ENCODE peak calls at places on chromosomes 13 and 19, in nine cellular contexts. N is SJSA1; P is right cardiac atrium; U is right lobe of liver; D is CD4-positive, CD25-positive, alpha-beta regulatory T cell; M is aorta; W is left ventricle myocardium inferior; T is tibial artery; K is SK-N-SH. L is an unnamed sample.

GRCh38 chr13:21676611-21677021 is 5.7 kb downstream of the FGF9 start:
- DNase-seq in N (no peak), P (no peak), U (no peak), D (no peak), M (no peak), W (no peak), T (no peak), K (peak; percentile 11), L (no peak)

GRCh38 chr19:6076291-6076665 is 34.0 kb downstream of the RFX2 start:
- DNase-seq in N (no peak), P (no peak), U (no peak), D (no peak), M (no peak), W (no peak), T (no peak), K (no peak), L (no peak)

GRCh38 chr19:49006905-49007304 is 10.0 kb downstream of the LHB start:
- DNase-seq in N (no peak), P (no peak), U (no peak), D (no peak), M (no peak), W (no peak), T (no peak), K (no peak), L (no peak)

GRCh38 chr13:29159871-29160270 is 339.7 kb downstream of the MTUS2 start:
- DNase-seq in N (no peak), P (no peak), U (no peak), D (no peak), M (no peak), W (no peak), T (no peak), K (no peak), L (no peak)

GRCh38 chr13:27868639-27869435 is 51.0 kb upstream of the PDX1 start:
- DNase-seq in N (no peak), P (no peak), U (no peak), D (no peak), M (no peak), W (no peak), T (no peak), K (no peak), L (no peak)

GRCh38 chr13:101527130-101527529 is 74.7 kb downstream of the ITGBL1 start:
- DNase-seq in N (no peak), P (no peak), U (no peak), D (no peak), M (no peak), W (no peak), T (no peak), K (no peak), L (no peak)

GRCh38 chr19:14107581-14108461 is 9.7 kb downstream of the PRKACA start:
- DNase-seq in N (no peak), P (peak; percentile 87), U (no peak), D (no peak), M (peak; percentile 74), W (peak; percentile 79), T (peak; percentile 83), K (no peak), L (no peak)

GRCh38 chr13:109160887-109161669 is 531.7 kb downstream of the MYO16 start:
- DNase-seq in N (peak; percentile 68), P (no peak), U (no peak), D (no peak), M (no peak), W (no peak), T (no peak), K (no peak), L (no peak)

GRCh38 chr13:114078501-114079451 is 53.6 kb downstream of the RASA3 start:
- DNase-seq in N (peak; percentile 78), P (peak; percentile 75), U (peak; percentile 51), D (no peak), M (peak; percentile 65), W (peak; percentile 67), T (peak; percentile 68), K (no peak), L (peak; percentile 74)

GRCh38 chr13:114023716-114024602 is 50.1 kb upstream of the C13orf46 start:
- DNase-seq in N (no peak), P (peak; percentile 60), U (peak; percentile 37), D (no peak), M (no peak), W (no peak), T (no peak), K (no peak), L (no peak)

GRCh38 chr13:73693215-73693614 is 441.0 kb downstream of the KLF12 start:
- DNase-seq in N (no peak), P (no peak), U (no peak), D (no peak), M (no peak), W (no peak), T (no peak), K (no peak), L (no peak)

GRCh38 chr13:73215807-73216206 is 157.0 kb downstream of the KLF5 start:
- DNase-seq in N (no peak), P (no peak), U (no peak), D (no peak), M (no peak), W (no peak), T (no peak), K (no peak), L (peak; percentile 74)

GRCh38 chr13:53301449-53301848 is 272.8 kb downstream of the OLFM4 start:
- DNase-seq in N (no peak), P (no peak), U (no peak), D (no peak), M (no peak), W (no peak), T (no peak), K (no peak), L (no peak)

GRCh38 chr19:33719366-33720154 is 77.1 kb upstream of the KCTD15 start:
- DNase-seq in N (no peak), P (no peak), U (no peak), D (no peak), M (no peak), W (no peak), T (no peak), K (no peak), L (peak; percentile 37)

GRCh38 chr19:4781851-4782250 is 9.7 kb upstream of the FEM1A start:
- DNase-seq in N (no peak), P (no peak), U (no peak), D (no peak), M (no peak), W (no peak), T (no peak), K (no peak), L (no peak)

GRCh38 chr13:21481359-21481758 is 22.3 kb upstream of the ZDHHC20 start:
- DNase-seq in N (no peak), P (no peak), U (no peak), D (no peak), M (no peak), W (no peak), T (no peak), K (peak; percentile 16), L (no peak)

GRCh38 chr13:109274188-109274821 is 512.1 kb downstream of the IRS2 start:
- DNase-seq in N (peak; percentile 100), P (no peak), U (no peak), D (no peak), M (no peak), W (no peak), T (no peak), K (no peak), L (no peak)

GRCh38 chr13:87426737-87427136 is 244.4 kb upstream of the SLITRK5 start:
- DNase-seq in N (no peak), P (no peak), U (no peak), D (no peak), M (no peak), W (no peak), T (no peak), K (no peak), L (no peak)

DNA sequence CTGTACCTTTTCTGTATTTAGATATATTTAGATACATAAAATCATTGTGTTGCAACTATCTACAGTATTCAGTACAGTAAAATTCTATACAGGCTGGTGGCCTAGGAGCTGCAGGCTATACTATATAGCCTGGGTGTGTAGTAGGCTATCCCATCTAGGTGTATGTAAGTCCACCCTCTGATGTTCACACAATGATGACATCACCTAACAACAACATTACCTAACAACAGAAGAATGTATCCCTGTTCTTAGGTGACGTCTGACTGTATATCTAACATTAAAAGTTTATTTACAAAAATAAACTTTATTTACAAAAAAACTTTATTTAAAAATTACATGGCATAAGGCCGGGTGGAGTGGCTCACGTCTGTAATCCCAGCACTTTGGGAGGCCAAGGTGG is 28.3 kb upstream of the ZFP30 start:
- DNase-seq in N (no peak), P (no peak), U (no peak), D (no peak), M (no peak), W (no peak), T (no peak), K (no peak), L (no peak)
- H3K9me3 ChIP-seq in N (no peaks in the 10 kb centered on the region), P (peaks cover 4% of the 10 kb centered on the region), U (no peaks in the 10 kb centered on the region), D (peaks cover 20% of the 10 kb centered on the region), M (peaks cover 11% of the 10 kb centered on the region), W (peaks cover 65% of the 10 kb centered on the region), T (no peaks in the 10 kb centered on the region), K (no peaks in the 10 kb centered on the region), L (peaks cover 13% of the 10 kb centered on the region)

GRCh38 chr13:50676602-50677001 is 166.9 kb downstream of the DLEU7 start:
- DNase-seq in N (no peak), P (no peak), U (no peak), D (no peak), M (no peak), W (no peak), T (no peak), K (no peak), L (no peak)

GRCh38 chr13:50677687-50678463 is 165.6 kb downstream of the DLEU7 start:
- DNase-seq in N (no peak), P (peak; percentile 53), U (no peak), D (no peak), M (no peak), W (no peak), T (no peak), K (no peak), L (no peak)

GRCh38 chr13:50682002-50682401 is 161.5 kb downstream of the DLEU7 start:
- DNase-seq in N (no peak), P (no peak), U (no peak), D (no peak), M (no peak), W (no peak), T (no peak), K (no peak), L (no peak)

GRCh38 chr13:50678464-50679162 is 164.9 kb downstream of the DLEU7 start:
- DNase-seq in N (peak; percentile 69), P (no peak), U (no peak), D (no peak), M (no peak), W (no peak), T (no peak), K (no peak), L (no peak)

GRCh38 chr13:50679321-50679720 is 164.2 kb downstream of the DLEU7 start:
- DNase-seq in N (no peak), P (no peak), U (no peak), D (no peak), M (no peak), W (no peak), T (no peak), K (no peak), L (no peak)
- H3K27ac ChIP-seq in N (peak overlapping the region; percentile 90), P (no peak overlapping the region), U (no peak overlapping the region), D (no peak overlapping the region), M (no peak overlapping the region), W (no peak overlapping the region), T (no peak overlapping the region), K (no peak overlapping the region), L (no peak overlapping the region)

GRCh38 chr19:20397292-20397691 is 168.3 kb downstream of the ZNF737 start:
- DNase-seq in N (no peak), P (no peak), U (no peak), D (no peak), M (no peak), W (no peak), T (no peak), K (no peak), L (no peak)
- H3K9me3 ChIP-seq in N (peaks cover 4% of the 10 kb centered on the region), P (peaks cover 12% of the 10 kb centered on the region), U (peaks cover 8% of the 10 kb centered on the region), D (peaks cover 78% of the 10 kb centered on the region), M (peaks cover 12% of the 10 kb centered on the region), W (peaks cover 100% of the 10 kb centered on the region), T (peaks cover 2% of the 10 kb centered on the region), K (peaks cover 5% of the 10 kb centered on the region), L (peaks cover 42% of the 10 kb centered on the region)

GRCh38 chr13:61148691-61149332 is 266.8 kb downstream of the PCDH20 start:
- DNase-seq in N (no peak), P (no peak), U (no peak), D (no peak), M (no peak), W (no peak), T (no peak), K (no peak), L (no peak)
- H3K27ac ChIP-seq in N (no peak overlapping the region), P (no peak overlapping the region), U (no peak overlapping the region), D (no peak overlapping the region), M (no peak overlapping the region), W (no peak overlapping the region), T (no peak overlapping the region), K (no peak overlapping the region), L (no peak overlapping the region)

L was measured in kidney.